ENCODE peak calls at places on chromosomes 6 and 20, in four cellular contexts. One of them, this sample, is unnamed.
A peak's percentile ranks its signal among the peaks of the same experiment; 100 is the strongest.

GRCh38 chr20:50806126-50806768 is 11.4 kb downstream of the BCAS4 start:
- DNase-seq in GM12878: no peak
- DNase-seq in HepG2: no peak
- DNase-seq in H1: no peak
- DNase-seq in this sample: no peak

GRCh38 chr6:158039571-158040050 is 57.9 kb downstream of the SYNJ2 start:
- DNase-seq in HepG2: peak; percentile 61
- DNase-seq in GM12878: no peak
- DNase-seq in H1: no peak
- DNase-seq in this sample: no peak

GRCh38 chr6:44234101-44235090 is 11.0 kb downstream of the SLC29A1 start:
- DNase-seq in H1: no peak
- DNase-seq in HepG2: peak; percentile 78
- DNase-seq in GM12878: no peak
- DNase-seq in this sample: peak; percentile 66

GRCh38 chr6:2124260-2124709 is 121.1 kb downstream of the GMDS start:
- DNase-seq in GM12878: no peak
- DNase-seq in H1: no peak
- DNase-seq in HepG2: no peak
- DNase-seq in this sample: no peak

GRCh38 chr20:54267510-54268003 is 59.7 kb downstream of the PFDN4 start:
- DNase-seq in GM12878: no peak
- DNase-seq in H1: peak; percentile 15
- DNase-seq in HepG2: peak; percentile 85
- DNase-seq in this sample: peak; percentile 40

GRCh38 chr6:31356216-31356945 is 598 bp downstream of the HLA-B start:
- DNase-seq in GM12878: no peak
- DNase-seq in H1: no peak
- DNase-seq in HepG2: no peak
- DNase-seq in this sample: no peak

GRCh38 chr6:87182321-87182720 is 27.0 kb downstream of the ZNF292 start:
- DNase-seq in HepG2: no peak
- DNase-seq in H1: no peak
- DNase-seq in GM12878: peak; percentile 47
- DNase-seq in this sample: no peak

GRCh38 chr6:80280258-80281010 is 174.0 kb downstream of the BCKDHB start:
- DNase-seq in GM12878: no peak
- DNase-seq in HepG2: no peak
- DNase-seq in H1: no peak
- DNase-seq in this sample: no peak

GRCh38 chr20:835220-836045 is 1.9 kb downstream of the FAM110A start:
- DNase-seq in HepG2: no peak
- DNase-seq in H1: no peak
- DNase-seq in GM12878: no peak
- DNase-seq in this sample: no peak

GRCh38 chr6:30494275-30494990 is 5.1 kb downstream of the HLA-E start:
- DNase-seq in HepG2: no peak
- DNase-seq in H1: no peak
- DNase-seq in GM12878: no peak
- DNase-seq in this sample: no peak

GRCh38 chr20:45890997-45891983 is at the start of the genes CTSA and NEURL2:
- DNase-seq in HepG2: peak; percentile 98
- DNase-seq in GM12878: peak; percentile 51
- DNase-seq in H1: peak; percentile 79
- DNase-seq in this sample: peak; percentile 86

GRCh38 chr6:155444120-155444917 is 11.3 kb downstream of the NOX3 start:
- DNase-seq in GM12878: no peak
- DNase-seq in HepG2: peak; percentile 100
- DNase-seq in H1: no peak
- DNase-seq in this sample: no peak

GRCh38 chr20:63696311-63696627 is 183 bp upstream of the TNFRSF6B start:
- DNase-seq in HepG2: no peak
- DNase-seq in GM12878: no peak
- DNase-seq in H1: peak; percentile 69
- DNase-seq in this sample: no peak

GRCh38 chr20:43726333-43726732 is 469 bp downstream of the GTSF1L start:
- DNase-seq in HepG2: no peak
- DNase-seq in GM12878: no peak
- DNase-seq in H1: no peak
- DNase-seq in this sample: no peak

GRCh38 chr20:5400164-5400762 is 83.5 kb upstream of the PROKR2 start:
- DNase-seq in H1: no peak
- DNase-seq in HepG2: peak; percentile 35
- DNase-seq in GM12878: no peak
- DNase-seq in this sample: peak; percentile 15

GRCh38 chr20:38680492-38681118 is 43.7 kb upstream of the SLC32A1 start:
- DNase-seq in H1: no peak
- DNase-seq in HepG2: peak; percentile 45
- DNase-seq in GM12878: no peak
- DNase-seq in this sample: no peak

GRCh38 chr6:118761643-118762042 is 110.3 kb upstream of the CEP85L start:
- DNase-seq in GM12878: no peak
- DNase-seq in H1: no peak
- DNase-seq in HepG2: no peak
- DNase-seq in this sample: no peak

GRCh38 chr6:15615837-15616236 is 47.0 kb downstream of the DTNBP1 start:
- DNase-seq in GM12878: no peak
- DNase-seq in HepG2: peak; percentile 59
- DNase-seq in H1: no peak
- DNase-seq in this sample: no peak

GRCh38 chr6:134175532-134176282 is 123.3 kb upstream of the SLC2A12 start:
- DNase-seq in HepG2: peak; percentile 43
- DNase-seq in GM12878: no peak
- DNase-seq in H1: no peak
- DNase-seq in this sample: no peak

GRCh38 chr20:51639206-51639832 is 96.8 kb upstream of the NFATC2 start:
- DNase-seq in H1: peak; percentile 51
- DNase-seq in HepG2: peak; percentile 75
- DNase-seq in GM12878: no peak
- DNase-seq in this sample: peak; percentile 76

GRCh38 chr6:93678841-93679454 is 259.6 kb upstream of the EPHA7 start:
- DNase-seq in H1: no peak
- DNase-seq in HepG2: no peak
- DNase-seq in GM12878: no peak
- DNase-seq in this sample: no peak

GRCh38 chr6:105501246-105501645 is 98.4 kb upstream of the PREP start:
- DNase-seq in GM12878: no peak
- DNase-seq in HepG2: no peak
- DNase-seq in H1: no peak
- DNase-seq in this sample: no peak

GRCh38 chr20:33697129-33697528 is 10.9 kb upstream of the E2F1 start:
- DNase-seq in GM12878: no peak
- DNase-seq in HepG2: no peak
- DNase-seq in H1: no peak
- DNase-seq in this sample: no peak

GRCh38 chr20:14566505-14566904 is 229.1 kb upstream of the FLRT3 start:
- DNase-seq in HepG2: no peak
- DNase-seq in H1: no peak
- DNase-seq in GM12878: no peak
- DNase-seq in this sample: no peak

GRCh38 chr6:143936347-143936746 is 71.7 kb downstream of the PLAGL1 start:
- DNase-seq in H1: no peak
- DNase-seq in GM12878: no peak
- DNase-seq in HepG2: no peak
- DNase-seq in this sample: no peak

GRCh38 chr20:25248501-25249172 is 752 bp downstream of the PYGB start:
- DNase-seq in H1: no peak
- DNase-seq in GM12878: no peak
- DNase-seq in HepG2: no peak
- DNase-seq in this sample: no peak

GRCh38 chr6:111721677-111722219 is 116.1 kb upstream of the TRAF3IP2 start:
- DNase-seq in GM12878: no peak
- DNase-seq in HepG2: peak; percentile 24
- DNase-seq in H1: no peak
- DNase-seq in this sample: peak; percentile 20

GRCh38 chr6:20915150-20915549 is 380.9 kb downstream of the CDKAL1 start:
- DNase-seq in HepG2: no peak
- DNase-seq in H1: no peak
- DNase-seq in GM12878: no peak
- DNase-seq in this sample: no peak

GRCh38 chr6:11096109-11096508 is 2.5 kb downstream of the SMIM13 start:
- DNase-seq in HepG2: peak; percentile 76
- DNase-seq in GM12878: no peak
- DNase-seq in H1: no peak
- DNase-seq in this sample: no peak

GRCh38 chr6:86780923-86781322 is 156.4 kb upstream of the HTR1E start:
- DNase-seq in GM12878: no peak
- DNase-seq in H1: no peak
- DNase-seq in HepG2: no peak
- DNase-seq in this sample: no peak

GRCh38 chr6:157019115-157019628 is 242.0 kb downstream of the ARID1B start:
- DNase-seq in H1: no peak
- DNase-seq in GM12878: no peak
- DNase-seq in HepG2: peak; percentile 14
- DNase-seq in this sample: no peak

GRCh38 chr6:947235-947934 is 254.4 kb upstream of the EXOC2 start:
- DNase-seq in GM12878: no peak
- DNase-seq in HepG2: no peak
- DNase-seq in H1: no peak
- DNase-seq in this sample: no peak

GRCh38 chr6:951782-952181 is 258.8 kb upstream of the EXOC2 start:
- DNase-seq in GM12878: no peak
- DNase-seq in HepG2: no peak
- DNase-seq in H1: no peak
- DNase-seq in this sample: no peak

DNA sequence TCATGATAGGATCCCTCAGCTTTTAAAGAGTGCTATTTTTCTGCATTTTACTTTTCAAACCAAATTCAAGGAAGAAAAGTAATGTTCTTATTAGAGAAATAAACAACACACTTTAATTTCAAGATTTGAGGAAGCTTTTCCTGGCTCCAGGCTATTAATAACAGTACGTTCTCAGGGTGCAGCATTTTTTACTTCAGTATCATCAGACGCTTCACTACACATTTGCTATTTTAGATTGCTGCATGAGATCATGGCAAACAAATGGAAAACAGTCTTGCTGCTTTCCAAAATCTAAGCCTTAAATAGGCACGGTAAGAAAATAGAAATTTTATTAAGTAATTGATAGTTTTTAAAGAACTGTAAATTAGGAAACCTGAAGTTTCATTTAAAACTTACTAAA is 253.6 kb upstream of the EXOC2 start:
- DNase-seq in GM12878: no peak
- DNase-seq in HepG2: no peak
- DNase-seq in H1: no peak
- DNase-seq in this sample: no peak
- TF ChIP-seq SUZ12 in GM12878: no peak
- TF ChIP-seq SUZ12 in HepG2: no peak
- TF ChIP-seq SUZ12 in H1: no peak
- TF ChIP-seq SUZ12 in this sample: no peak

GRCh38 chr6:89602136-89602535 is 36.4 kb downstream of the LYRM2 start:
- DNase-seq in H1: no peak
- DNase-seq in HepG2: no peak
- DNase-seq in GM12878: no peak
- DNase-seq in this sample: no peak

GRCh38 chr6:89602713-89603112 is 35.8 kb downstream of the LYRM2 start:
- DNase-seq in H1: no peak
- DNase-seq in GM12878: no peak
- DNase-seq in HepG2: no peak
- DNase-seq in this sample: no peak

GRCh38 chr6:89610149-89610642 is 28.4 kb downstream of the LYRM2 start:
- DNase-seq in HepG2: peak; percentile 40
- DNase-seq in H1: no peak
- DNase-seq in GM12878: peak; percentile 30
- DNase-seq in this sample: peak; percentile 15

GRCh38 chr6:89604662-89605061 is 33.9 kb downstream of the LYRM2 start:
- DNase-seq in HepG2: no peak
- DNase-seq in H1: no peak
- DNase-seq in GM12878: no peak
- DNase-seq in this sample: no peak

DNA sequence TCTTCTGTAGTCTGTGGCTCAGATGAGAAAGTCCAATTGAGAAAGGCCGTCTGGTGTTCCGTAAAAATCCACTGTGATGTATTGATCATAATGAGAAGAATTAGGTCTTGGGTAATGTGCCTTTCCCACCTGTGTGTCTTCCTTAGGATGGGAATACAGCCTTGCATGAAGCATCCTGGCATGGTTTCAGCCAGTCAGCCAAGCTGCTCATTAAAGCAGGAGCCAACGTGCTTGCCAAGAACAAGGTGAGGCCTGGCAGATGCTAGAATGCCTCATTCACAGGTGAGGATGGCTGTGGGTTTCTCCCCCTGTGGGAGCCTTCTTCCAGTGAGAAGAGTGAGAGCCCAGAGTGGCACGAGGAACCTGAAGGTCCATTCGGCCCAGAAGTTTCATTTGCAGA is 32.7 kb downstream of the LYRM2 start:
- DNase-seq in H1: no peak
- DNase-seq in GM12878: no peak
- DNase-seq in HepG2: no peak
- DNase-seq in this sample: no peak
- TF ChIP-seq ZNF274 in H1: no peak
- TF ChIP-seq ZNF274 in GM12878: no peak
- TF ChIP-seq ZNF274 in HepG2: no peak
- TF ChIP-seq ZNF274 in this sample: no peak

DNA sequence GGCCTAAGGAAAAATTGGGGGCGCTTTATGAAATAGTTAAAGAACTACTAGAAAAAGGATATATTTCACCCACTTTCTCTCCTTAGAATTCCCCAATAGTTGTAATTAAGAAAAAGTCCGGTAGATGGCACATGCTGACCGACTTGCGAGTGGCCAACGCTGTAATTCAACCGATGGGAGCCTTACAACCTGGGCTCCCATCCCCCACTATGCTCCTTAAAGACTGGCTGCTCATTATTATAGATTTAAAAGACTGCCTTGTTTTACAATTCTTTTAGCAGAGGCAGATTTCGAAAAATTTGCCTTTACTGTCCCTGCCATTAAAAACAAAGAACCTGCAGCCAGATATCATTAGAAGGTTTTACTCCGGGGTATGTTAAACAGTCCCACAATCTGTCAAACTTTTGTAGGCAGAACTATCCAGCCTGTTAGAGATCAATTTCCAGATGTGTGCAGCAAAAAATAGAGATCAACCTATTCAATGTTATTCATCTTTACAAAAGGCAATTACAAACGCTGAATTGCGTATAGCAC is 58.5 kb upstream of the PRSS16 start:
- DNase-seq in HepG2: peak; percentile 66
- DNase-seq in GM12878: peak; percentile 50
- DNase-seq in H1: no peak
- DNase-seq in this sample: no peak
- TF ChIP-seq SUZ12 in HepG2: no peak
- TF ChIP-seq SUZ12 in GM12878: no peak
- TF ChIP-seq SUZ12 in H1: no peak
- TF ChIP-seq SUZ12 in this sample: no peak

GRCh38 chr20:32040142-32040953 is 11.7 kb upstream of the HCK start:
- DNase-seq in GM12878: no peak
- DNase-seq in H1: no peak
- DNase-seq in HepG2: no peak
- DNase-seq in this sample: no peak
- TF ChIP-seq ZNF274 in GM12878: no peak
- TF ChIP-seq ZNF274 in H1: no peak
- TF ChIP-seq ZNF274 in HepG2: no peak
- TF ChIP-seq ZNF274 in this sample: no peak

GRCh38 chr6:147022041-147022440 is 182.2 kb upstream of the STXBP5 start:
- DNase-seq in H1: no peak
- DNase-seq in HepG2: no peak
- DNase-seq in GM12878: no peak
- DNase-seq in this sample: no peak
- TF ChIP-seq SUZ12 in H1: no peak
- TF ChIP-seq SUZ12 in HepG2: no peak
- TF ChIP-seq SUZ12 in GM12878: no peak
- TF ChIP-seq SUZ12 in this sample: no peak